ENCODE peak calls at places on chromosomes 11 and 22, in five cellular contexts. D, Z, G, S and I are unnamed samples. For H3K4me1, the result is how much of the 10 kb centered on the place peaks cover.

GRCh38 chr22:25960375-25960774 is 208.9 kb upstream of the SEZ6L start:
- DNase-seq in S (no peak), G (no peak), Z (no peak), D (peak), I (no peak)

GRCh38 chr22:24409707-24410106 is 17.7 kb upstream of the ADORA2A start:
- DNase-seq in S (no peak), G (no peak), D (no peak), Z (no peak), I (no peak)

GRCh38 chr11:77522215-77522614 is 48.3 kb upstream of the PAK1 start:
- DNase-seq in S (peak), G (no peak), Z (no peak), D (peak), I (no peak)

GRCh38 chr11:8779732-8780131 is 97.1 kb downstream of the RPL27A start:
- DNase-seq in S (no peak), G (no peak), Z (no peak), D (peak), I (no peak)

GRCh38 chr11:299951-300735 is 817 bp upstream of the IFITM5 start:
- DNase-seq in S (peak), G (no peak), D (peak), Z (no peak), I (peak)

GRCh38 chr22:28222976-28223375 is 303.9 kb upstream of the PITPNB start:
- DNase-seq in G (no peak), S (peak), Z (no peak), D (no peak), I (no peak)

GRCh38 chr11:94876645-94877445 is 96.5 kb downstream of the CWC15 start:
- DNase-seq in S (peak), D (no peak), Z (peak), G (no peak), I (no peak)

GRCh38 chr22:39214383-39215069 is 30.3 kb downstream of the PDGFB start:
- DNase-seq in Z (peak), S (peak), G (no peak), D (peak), I (peak)

GRCh38 chr22:25172153-25172552 is 27.5 kb upstream of the CRYBB3 start:
- DNase-seq in S (no peak), Z (peak), G (no peak), D (no peak), I (no peak)

GRCh38 chr11:118092907-118093571 is 6.3 kb upstream of the SMIM35 start:
- DNase-seq in G (no peak), Z (no peak), S (no peak), D (no peak), I (no peak)

GRCh38 chr11:116413861-116414260 is 358.9 kb downstream of the BUD13 start:
- DNase-seq in G (no peak), Z (no peak), D (no peak), S (no peak), I (peak)

GRCh38 chr11:92269021-92269420 is 44.4 kb downstream of the FAT3 start:
- DNase-seq in D (peak), Z (no peak), S (peak), G (no peak), I (no peak)

GRCh38 chr22:35352214-35353111 is 28.4 kb upstream of the HMOX1 start:
- DNase-seq in D (peak), S (peak), G (peak), Z (no peak), I (peak)

GRCh38 chr11:130635937-130636336 is 187.5 kb downstream of the ADAMTS15 start:
- DNase-seq in D (no peak), G (no peak), Z (no peak), S (no peak), I (no peak)

GRCh38 chr11:130634186-130634585 is 185.7 kb downstream of the ADAMTS15 start:
- DNase-seq in D (no peak), Z (no peak), S (no peak), G (no peak), I (no peak)

GRCh38 chr11:130633466-130633865 is 185.0 kb downstream of the ADAMTS15 start:
- DNase-seq in Z (no peak), G (no peak), S (peak), D (no peak), I (no peak)

GRCh38 chr11:130636672-130637463 is 188.4 kb downstream of the ADAMTS15 start:
- DNase-seq in Z (peak), D (no peak), S (peak), G (no peak), I (no peak)

DNA sequence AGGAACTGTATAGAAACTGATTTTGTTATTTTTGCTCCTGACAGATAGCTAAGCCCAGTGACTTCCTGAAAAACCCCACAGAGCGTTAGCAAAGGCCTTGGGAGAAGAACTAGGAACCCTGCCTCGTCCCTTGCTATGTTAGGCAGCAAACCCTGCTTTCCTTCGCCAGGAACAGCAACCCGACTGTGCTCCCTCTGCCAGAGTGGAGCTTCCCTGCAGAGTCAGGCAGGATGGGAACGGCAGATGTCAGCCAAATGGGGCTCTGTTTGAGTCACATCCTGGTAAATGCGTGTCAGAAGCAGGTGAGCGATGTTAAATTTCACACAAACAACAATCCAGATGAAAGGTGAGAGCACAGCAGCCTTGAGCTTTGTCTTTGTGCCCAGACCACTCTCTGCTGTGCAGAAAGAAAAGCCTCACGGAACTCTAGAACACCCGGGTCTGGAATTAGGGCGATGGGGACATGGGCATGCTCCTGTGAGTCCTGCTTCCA is 186.6 kb downstream of the ADAMTS15 start:
- DNase-seq in G (no peak), Z (no peak), S (peak), D (no peak), I (no peak)
- TF ChIP-seq EZH2phosphoT487 in G (no peak), Z (no peak), S (no peak), D (no peak), I (no peak)

DNA sequence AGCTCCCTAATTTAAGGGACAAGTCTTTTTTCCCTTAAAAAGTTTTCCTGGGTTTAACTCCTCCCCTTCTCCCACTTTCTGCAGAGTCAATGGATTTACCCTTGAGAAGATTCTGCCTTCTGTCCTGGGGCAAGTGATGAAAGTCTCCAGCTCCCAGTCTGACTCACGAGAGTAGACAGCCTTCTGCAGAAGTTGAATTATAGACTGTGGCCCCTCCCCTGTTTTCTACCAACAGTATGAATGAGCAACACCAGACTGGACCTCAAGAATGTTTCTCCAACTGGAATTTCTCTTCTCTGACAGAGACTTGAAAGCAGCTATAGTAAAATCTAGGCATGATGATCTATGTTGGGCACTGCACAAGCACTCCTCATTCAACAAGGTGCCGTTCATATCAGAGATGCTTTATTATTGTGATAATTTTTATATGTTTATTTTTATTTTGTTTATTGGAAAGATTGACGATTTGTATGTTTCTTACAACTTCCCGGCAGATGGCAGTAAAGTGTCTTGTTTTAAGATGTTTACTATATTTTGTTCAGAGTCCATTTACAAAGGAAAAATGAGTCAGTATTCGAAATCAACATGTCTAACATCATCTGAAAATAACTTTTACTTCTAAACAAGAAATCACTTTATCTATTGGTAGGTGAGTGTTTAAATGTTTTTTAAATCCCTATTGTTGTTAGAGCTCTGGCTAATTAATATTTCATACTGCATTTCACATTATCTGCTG is 56.6 kb downstream of the LMO2 start:
- DNase-seq in Z (peak), G (peak), S (peak), D (no peak), I (no peak)
- H3K4me1 ChIP-seq in Z (under half), G (under half), S (under half), D (under half), I (under half)

GRCh38 chr11:79273781-79274180 is 167.0 kb downstream of the TENM4 start:
- DNase-seq in D (peak), Z (no peak), G (no peak), S (no peak), I (peak)
- TF ChIP-seq EZH2phosphoT487 in D (no peak), Z (no peak), G (no peak), S (no peak), I (no peak)

DNA sequence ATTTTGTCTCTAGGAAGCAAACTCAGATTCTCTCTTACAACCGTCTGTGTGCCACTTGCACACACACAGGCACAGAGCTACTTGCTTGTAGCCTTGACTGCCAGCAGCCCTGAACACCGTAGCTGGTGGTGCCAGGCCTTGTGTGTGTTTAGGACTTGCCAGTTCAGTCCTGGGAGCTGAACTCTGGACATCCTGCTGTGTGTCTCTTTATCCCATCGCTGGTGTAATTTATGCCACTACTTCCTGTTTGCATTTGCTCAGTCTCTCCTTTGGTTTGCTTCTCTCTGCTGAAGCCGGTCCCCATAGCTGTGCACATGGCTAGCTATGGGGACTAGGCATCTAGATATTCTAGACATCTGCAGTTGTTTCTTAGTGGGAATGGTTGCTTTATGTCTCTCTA is 24.0 kb downstream of the MARK2 start:
- DNase-seq in D (no peak), S (no peak), Z (no peak), G (no peak), I (no peak)
- H3K4me1 ChIP-seq in D (under half), S (under half), Z (under half), G (under half), I (under half)